ENCODE peak calls at places on chromosomes 5 and 9, in five cellular contexts. O is germinal center; E is GM20000; H is tibial nerve; A is stimulated activated effector memory CD8-positive, alpha-beta T cell treated with anti-CD3 and anti-CD28 coated beads, Interleukin-12 subunit alpha, Interleukin-12 subunit beta, amount 100 ng/mL, for 72 hours. L is an unnamed sample.
A peak's percentile ranks its signal among the peaks of the same experiment; 100 is the strongest.

GRCh38 chr5:124263680-124264491 is 482.6 kb downstream of the ZNF608 start:
- DNase-seq in O (no peak), E (no peak), H (no peak), A (no peak), L (no peak)

GRCh38 chr9:69696802-69697201 is 24.6 kb upstream of the APBA1 start:
- DNase-seq in O (no peak), E (no peak), H (no peak), A (no peak), L (no peak)

GRCh38 chr5:141872496-141873356 is 5.5 kb downstream of the PCDH1 start:
- DNase-seq in O (no peak), E (no peak), H (no peak), A (no peak), L (peak; percentile 4)

GRCh38 chr9:137479315-137479861 is 20.3 kb upstream of the NSMF start:
- DNase-seq in O (no peak), E (no peak), H (no peak), A (no peak), L (no peak)

GRCh38 chr9:136100700-136101614 is 5.9 kb upstream of the NACC2 start:
- DNase-seq in O (no peak), E (no peak), H (no peak), A (no peak), L (no peak)

GRCh38 chr9:123169926-123170325 is 98.5 kb downstream of the STRBP start:
- DNase-seq in O (no peak), E (peak; percentile 5), H (no peak), A (no peak), L (no peak)

GRCh38 chr9:20243866-20244647 is 378.2 kb downstream of the MLLT3 start:
- DNase-seq in O (no peak), E (no peak), H (no peak), A (no peak), L (no peak)

GRCh38 chr9:3181049-3181953 is 337.4 kb upstream of the PUM3 start:
- DNase-seq in O (peak; percentile 6), E (peak; percentile 35), H (no peak), A (no peak), L (no peak)

GRCh38 chr5:55377810-55378209 is 70.0 kb downstream of the MTREX start:
- DNase-seq in O (no peak), E (no peak), H (no peak), A (no peak), L (no peak)

GRCh38 chr5:54440456-54440893 is 15.0 kb upstream of the HSPB3 start:
- DNase-seq in O (no peak), E (peak; percentile 48), H (no peak), A (no peak), L (no peak)

GRCh38 chr5:160940725-160941124 is 88.7 kb upstream of the ATP10B start:
- DNase-seq in O (no peak), E (no peak), H (no peak), A (no peak), L (no peak)

GRCh38 chr5:73497537-73498056 is 645 bp upstream of the BTF3 start:
- DNase-seq in O (no peak), E (no peak), H (no peak), A (no peak), L (no peak)

L was measured in ascending aorta.